ENCODE peak calls at places on chromosome 14, in nine cellular contexts. One of them, this sample, is unnamed.

GRCh38 chr14:93970589-93970966 is 5.8 kb downstream of the ASB2 start:
- DNase-seq in GM23248: peak
- DNase-seq in hepatocyte: no peak
- DNase-seq in amygdala: no peak
- DNase-seq in K562: no peak
- DNase-seq in stimulated activated CD8-positive, alpha-beta memory T cell treated with anti-CD3 and anti-CD28 coated beads, Interleukin-7, amount 100 ng/mL, for 1 hour: peak
- DNase-seq in NCI-H187: no peak
- DNase-seq in neuronal stem cell: no peak
- DNase-seq in T-helper 9 cell: peak
- DNase-seq in this sample: peak

GRCh38 chr14:95184413-95184790 is 27.1 kb upstream of the DICER1 start:
- DNase-seq in GM23248: no peak
- DNase-seq in hepatocyte: no peak
- DNase-seq in amygdala: no peak
- DNase-seq in K562: no peak
- DNase-seq in stimulated activated CD8-positive, alpha-beta memory T cell treated with anti-CD3 and anti-CD28 coated beads, Interleukin-7, amount 100 ng/mL, for 1 hour: no peak
- DNase-seq in NCI-H187: no peak
- DNase-seq in neuronal stem cell: no peak
- DNase-seq in T-helper 9 cell: no peak
- DNase-seq in this sample: no peak

GRCh38 chr14:71638523-71639196 is 293.6 kb upstream of the RGS6 start:
- DNase-seq in GM23248: no peak
- DNase-seq in hepatocyte: no peak
- DNase-seq in amygdala: no peak
- DNase-seq in K562: no peak
- DNase-seq in stimulated activated CD8-positive, alpha-beta memory T cell treated with anti-CD3 and anti-CD28 coated beads, Interleukin-7, amount 100 ng/mL, for 1 hour: no peak
- DNase-seq in NCI-H187: no peak
- DNase-seq in neuronal stem cell: no peak
- DNase-seq in T-helper 9 cell: no peak
- DNase-seq in this sample: no peak

GRCh38 chr14:101851716-101852395 is 90.3 kb downstream of the PPP2R5C start:
- DNase-seq in GM23248: no peak
- DNase-seq in hepatocyte: no peak
- DNase-seq in amygdala: no peak
- DNase-seq in K562: no peak
- DNase-seq in stimulated activated CD8-positive, alpha-beta memory T cell treated with anti-CD3 and anti-CD28 coated beads, Interleukin-7, amount 100 ng/mL, for 1 hour: no peak
- DNase-seq in NCI-H187: no peak
- DNase-seq in neuronal stem cell: no peak
- DNase-seq in T-helper 9 cell: no peak
- DNase-seq in this sample: no peak

GRCh38 chr14:68828728-68829127 is 35.9 kb upstream of the ZFP36L1 start:
- DNase-seq in GM23248: no peak
- DNase-seq in hepatocyte: no peak
- DNase-seq in amygdala: no peak
- DNase-seq in K562: no peak
- DNase-seq in stimulated activated CD8-positive, alpha-beta memory T cell treated with anti-CD3 and anti-CD28 coated beads, Interleukin-7, amount 100 ng/mL, for 1 hour: no peak
- DNase-seq in NCI-H187: no peak
- DNase-seq in neuronal stem cell: no peak
- DNase-seq in T-helper 9 cell: no peak
- DNase-seq in this sample: no peak

GRCh38 chr14:101584049-101584859 is 23.0 kb downstream of the DIO3 start:
- DNase-seq in GM23248: peak
- DNase-seq in hepatocyte: peak
- DNase-seq in amygdala: no peak
- DNase-seq in K562: peak
- DNase-seq in stimulated activated CD8-positive, alpha-beta memory T cell treated with anti-CD3 and anti-CD28 coated beads, Interleukin-7, amount 100 ng/mL, for 1 hour: no peak
- DNase-seq in NCI-H187: no peak
- DNase-seq in neuronal stem cell: no peak
- DNase-seq in T-helper 9 cell: no peak
- DNase-seq in this sample: no peak

GRCh38 chr14:105450864-105451720 is 23.5 kb upstream of the CRIP2 start:
- DNase-seq in GM23248: no peak
- DNase-seq in hepatocyte: no peak
- DNase-seq in amygdala: no peak
- DNase-seq in K562: no peak
- DNase-seq in stimulated activated CD8-positive, alpha-beta memory T cell treated with anti-CD3 and anti-CD28 coated beads, Interleukin-7, amount 100 ng/mL, for 1 hour: no peak
- DNase-seq in NCI-H187: no peak
- DNase-seq in neuronal stem cell: no peak
- DNase-seq in T-helper 9 cell: no peak
- DNase-seq in this sample: no peak

GRCh38 chr14:43204816-43205215 is 1302.3 kb downstream of the FSCB start:
- DNase-seq in GM23248: no peak
- DNase-seq in hepatocyte: no peak
- DNase-seq in amygdala: no peak
- DNase-seq in K562: no peak
- DNase-seq in stimulated activated CD8-positive, alpha-beta memory T cell treated with anti-CD3 and anti-CD28 coated beads, Interleukin-7, amount 100 ng/mL, for 1 hour: no peak
- DNase-seq in NCI-H187: no peak
- DNase-seq in neuronal stem cell: peak
- DNase-seq in T-helper 9 cell: no peak
- DNase-seq in this sample: no peak

GRCh38 chr14:71296184-71296583 is 388.9 kb downstream of the PCNX1 start:
- DNase-seq in GM23248: no peak
- DNase-seq in hepatocyte: no peak
- DNase-seq in amygdala: no peak
- DNase-seq in K562: no peak
- DNase-seq in stimulated activated CD8-positive, alpha-beta memory T cell treated with anti-CD3 and anti-CD28 coated beads, Interleukin-7, amount 100 ng/mL, for 1 hour: no peak
- DNase-seq in NCI-H187: no peak
- DNase-seq in neuronal stem cell: no peak
- DNase-seq in T-helper 9 cell: no peak
- DNase-seq in this sample: no peak

GRCh38 chr14:100025111-100025510 is 40.1 kb upstream of the EVL start:
- DNase-seq in GM23248: peak
- DNase-seq in hepatocyte: peak
- DNase-seq in amygdala: no peak
- DNase-seq in K562: peak
- DNase-seq in stimulated activated CD8-positive, alpha-beta memory T cell treated with anti-CD3 and anti-CD28 coated beads, Interleukin-7, amount 100 ng/mL, for 1 hour: no peak
- DNase-seq in NCI-H187: no peak
- DNase-seq in neuronal stem cell: no peak
- DNase-seq in T-helper 9 cell: no peak
- DNase-seq in this sample: no peak

GRCh38 chr14:25375639-25376038 is 325.7 kb upstream of the STXBP6 start:
- DNase-seq in GM23248: no peak
- DNase-seq in hepatocyte: no peak
- DNase-seq in amygdala: no peak
- DNase-seq in K562: no peak
- DNase-seq in stimulated activated CD8-positive, alpha-beta memory T cell treated with anti-CD3 and anti-CD28 coated beads, Interleukin-7, amount 100 ng/mL, for 1 hour: no peak
- DNase-seq in NCI-H187: no peak
- DNase-seq in neuronal stem cell: no peak
- DNase-seq in T-helper 9 cell: no peak
- DNase-seq in this sample: no peak

GRCh38 chr14:32417956-32418552 is 89.0 kb downstream of the AKAP6 start:
- DNase-seq in GM23248: peak
- DNase-seq in hepatocyte: peak
- DNase-seq in amygdala: no peak
- DNase-seq in K562: no peak
- DNase-seq in stimulated activated CD8-positive, alpha-beta memory T cell treated with anti-CD3 and anti-CD28 coated beads, Interleukin-7, amount 100 ng/mL, for 1 hour: no peak
- DNase-seq in NCI-H187: no peak
- DNase-seq in neuronal stem cell: no peak
- DNase-seq in T-helper 9 cell: no peak
- DNase-seq in this sample: peak

GRCh38 chr14:74478996-74479635 is 14.0 kb downstream of the NPC2 start:
- DNase-seq in GM23248: peak
- DNase-seq in hepatocyte: peak
- DNase-seq in amygdala: no peak
- DNase-seq in K562: no peak
- DNase-seq in stimulated activated CD8-positive, alpha-beta memory T cell treated with anti-CD3 and anti-CD28 coated beads, Interleukin-7, amount 100 ng/mL, for 1 hour: no peak
- DNase-seq in NCI-H187: no peak
- DNase-seq in neuronal stem cell: peak
- DNase-seq in T-helper 9 cell: no peak
- DNase-seq in this sample: no peak

GRCh38 chr14:103626150-103626850 is 2.7 kb upstream of the KLC1 start:
- DNase-seq in GM23248: peak
- DNase-seq in hepatocyte: no peak
- DNase-seq in amygdala: no peak
- DNase-seq in K562: no peak
- DNase-seq in stimulated activated CD8-positive, alpha-beta memory T cell treated with anti-CD3 and anti-CD28 coated beads, Interleukin-7, amount 100 ng/mL, for 1 hour: no peak
- DNase-seq in NCI-H187: peak
- DNase-seq in neuronal stem cell: no peak
- DNase-seq in T-helper 9 cell: no peak
- DNase-seq in this sample: no peak

GRCh38 chr14:103724116-103724515 is 8.5 kb downstream of the ZFYVE21 start:
- DNase-seq in GM23248: peak
- DNase-seq in hepatocyte: no peak
- DNase-seq in amygdala: no peak
- DNase-seq in K562: peak
- DNase-seq in stimulated activated CD8-positive, alpha-beta memory T cell treated with anti-CD3 and anti-CD28 coated beads, Interleukin-7, amount 100 ng/mL, for 1 hour: no peak
- DNase-seq in NCI-H187: no peak
- DNase-seq in neuronal stem cell: no peak
- DNase-seq in T-helper 9 cell: no peak
- DNase-seq in this sample: no peak

GRCh38 chr14:96104469-96105057 is 65.4 kb downstream of the C14orf132 start:
- DNase-seq in GM23248: peak
- DNase-seq in hepatocyte: peak
- DNase-seq in amygdala: no peak
- DNase-seq in K562: no peak
- DNase-seq in stimulated activated CD8-positive, alpha-beta memory T cell treated with anti-CD3 and anti-CD28 coated beads, Interleukin-7, amount 100 ng/mL, for 1 hour: no peak
- DNase-seq in NCI-H187: no peak
- DNase-seq in neuronal stem cell: no peak
- DNase-seq in T-helper 9 cell: no peak
- DNase-seq in this sample: no peak

GRCh38 chr14:73744175-73744867 is 30.1 kb upstream of the PNMA1 start:
- DNase-seq in GM23248: no peak
- DNase-seq in hepatocyte: peak
- DNase-seq in amygdala: no peak
- DNase-seq in K562: no peak
- DNase-seq in stimulated activated CD8-positive, alpha-beta memory T cell treated with anti-CD3 and anti-CD28 coated beads, Interleukin-7, amount 100 ng/mL, for 1 hour: no peak
- DNase-seq in NCI-H187: no peak
- DNase-seq in neuronal stem cell: no peak
- DNase-seq in T-helper 9 cell: no peak
- DNase-seq in this sample: no peak

GRCh38 chr14:92625213-92625612 is 111.6 kb downstream of the RIN3 start:
- DNase-seq in GM23248: peak
- DNase-seq in hepatocyte: no peak
- DNase-seq in amygdala: no peak
- DNase-seq in K562: no peak
- DNase-seq in stimulated activated CD8-positive, alpha-beta memory T cell treated with anti-CD3 and anti-CD28 coated beads, Interleukin-7, amount 100 ng/mL, for 1 hour: no peak
- DNase-seq in NCI-H187: no peak
- DNase-seq in neuronal stem cell: no peak
- DNase-seq in T-helper 9 cell: no peak
- DNase-seq in this sample: no peak

GRCh38 chr14:104238424-104239184 is 100.2 kb downstream of the KIF26A start:
- DNase-seq in GM23248: no peak
- DNase-seq in hepatocyte: no peak
- DNase-seq in amygdala: no peak
- DNase-seq in K562: no peak
- DNase-seq in stimulated activated CD8-positive, alpha-beta memory T cell treated with anti-CD3 and anti-CD28 coated beads, Interleukin-7, amount 100 ng/mL, for 1 hour: no peak
- DNase-seq in NCI-H187: no peak
- DNase-seq in neuronal stem cell: no peak
- DNase-seq in T-helper 9 cell: no peak
- DNase-seq in this sample: no peak

GRCh38 chr14:73796881-73797539 is 54.6 kb upstream of the PTGR2 start:
- DNase-seq in GM23248: peak
- DNase-seq in hepatocyte: no peak
- DNase-seq in amygdala: no peak
- DNase-seq in K562: no peak
- DNase-seq in stimulated activated CD8-positive, alpha-beta memory T cell treated with anti-CD3 and anti-CD28 coated beads, Interleukin-7, amount 100 ng/mL, for 1 hour: no peak
- DNase-seq in NCI-H187: no peak
- DNase-seq in neuronal stem cell: no peak
- DNase-seq in T-helper 9 cell: no peak
- DNase-seq in this sample: no peak

GRCh38 chr14:93891756-93892504 is 35.2 kb upstream of the FAM181A start:
- DNase-seq in GM23248: no peak
- DNase-seq in hepatocyte: no peak
- DNase-seq in amygdala: no peak
- DNase-seq in K562: no peak
- DNase-seq in stimulated activated CD8-positive, alpha-beta memory T cell treated with anti-CD3 and anti-CD28 coated beads, Interleukin-7, amount 100 ng/mL, for 1 hour: no peak
- DNase-seq in NCI-H187: no peak
- DNase-seq in neuronal stem cell: no peak
- DNase-seq in T-helper 9 cell: no peak
- DNase-seq in this sample: peak

GRCh38 chr14:96225745-96226151 is 21.1 kb downstream of the BDKRB2 start:
- DNase-seq in GM23248: peak
- DNase-seq in hepatocyte: peak
- DNase-seq in amygdala: no peak
- DNase-seq in K562: no peak
- DNase-seq in stimulated activated CD8-positive, alpha-beta memory T cell treated with anti-CD3 and anti-CD28 coated beads, Interleukin-7, amount 100 ng/mL, for 1 hour: no peak
- DNase-seq in NCI-H187: no peak
- DNase-seq in neuronal stem cell: no peak
- DNase-seq in T-helper 9 cell: no peak
- DNase-seq in this sample: no peak

GRCh38 chr14:38282941-38283340 is 27.0 kb upstream of the CLEC14A start:
- DNase-seq in GM23248: no peak
- DNase-seq in hepatocyte: no peak
- DNase-seq in amygdala: no peak
- DNase-seq in K562: no peak
- DNase-seq in stimulated activated CD8-positive, alpha-beta memory T cell treated with anti-CD3 and anti-CD28 coated beads, Interleukin-7, amount 100 ng/mL, for 1 hour: no peak
- DNase-seq in NCI-H187: no peak
- DNase-seq in neuronal stem cell: no peak
- DNase-seq in T-helper 9 cell: no peak
- DNase-seq in this sample: no peak

GRCh38 chr14:52063107-52063506 is 5.8 kb downstream of the NID2 start:
- DNase-seq in GM23248: peak
- DNase-seq in hepatocyte: peak
- DNase-seq in amygdala: no peak
- DNase-seq in K562: no peak
- DNase-seq in stimulated activated CD8-positive, alpha-beta memory T cell treated with anti-CD3 and anti-CD28 coated beads, Interleukin-7, amount 100 ng/mL, for 1 hour: no peak
- DNase-seq in NCI-H187: no peak
- DNase-seq in neuronal stem cell: no peak
- DNase-seq in T-helper 9 cell: no peak
- DNase-seq in this sample: no peak

GRCh38 chr14:89681086-89682018 is 264.3 kb upstream of the FOXN3 start:
- DNase-seq in GM23248: no peak
- DNase-seq in hepatocyte: no peak
- DNase-seq in amygdala: no peak
- DNase-seq in K562: no peak
- DNase-seq in stimulated activated CD8-positive, alpha-beta memory T cell treated with anti-CD3 and anti-CD28 coated beads, Interleukin-7, amount 100 ng/mL, for 1 hour: no peak
- DNase-seq in NCI-H187: no peak
- DNase-seq in neuronal stem cell: no peak
- DNase-seq in T-helper 9 cell: no peak
- DNase-seq in this sample: no peak

GRCh38 chr14:26595922-26596721 is 1.7 kb downstream of the NOVA1 start:
- DNase-seq in GM23248: peak
- DNase-seq in hepatocyte: peak
- DNase-seq in amygdala: no peak
- DNase-seq in K562: no peak
- DNase-seq in stimulated activated CD8-positive, alpha-beta memory T cell treated with anti-CD3 and anti-CD28 coated beads, Interleukin-7, amount 100 ng/mL, for 1 hour: no peak
- DNase-seq in NCI-H187: no peak
- DNase-seq in neuronal stem cell: no peak
- DNase-seq in T-helper 9 cell: no peak
- DNase-seq in this sample: peak

GRCh38 chr14:24241829-24242443 is 487 bp downstream of the TINF2 start:
- DNase-seq in GM23248: peak
- DNase-seq in hepatocyte: peak
- DNase-seq in amygdala: no peak
- DNase-seq in K562: peak
- DNase-seq in stimulated activated CD8-positive, alpha-beta memory T cell treated with anti-CD3 and anti-CD28 coated beads, Interleukin-7, amount 100 ng/mL, for 1 hour: peak
- DNase-seq in NCI-H187: peak
- DNase-seq in neuronal stem cell: no peak
- DNase-seq in T-helper 9 cell: peak
- DNase-seq in this sample: peak

GRCh38 chr14:90193925-90194324 is 62.4 kb upstream of the PSMC1 start:
- DNase-seq in GM23248: no peak
- DNase-seq in hepatocyte: no peak
- DNase-seq in amygdala: no peak
- DNase-seq in K562: no peak
- DNase-seq in stimulated activated CD8-positive, alpha-beta memory T cell treated with anti-CD3 and anti-CD28 coated beads, Interleukin-7, amount 100 ng/mL, for 1 hour: no peak
- DNase-seq in NCI-H187: no peak
- DNase-seq in neuronal stem cell: no peak
- DNase-seq in T-helper 9 cell: no peak
- DNase-seq in this sample: no peak

GRCh38 chr14:54901380-54902142 is 1.1 kb downstream of the GCH1 start:
- DNase-seq in GM23248: peak
- DNase-seq in hepatocyte: peak
- DNase-seq in amygdala: no peak
- DNase-seq in K562: no peak
- DNase-seq in stimulated activated CD8-positive, alpha-beta memory T cell treated with anti-CD3 and anti-CD28 coated beads, Interleukin-7, amount 100 ng/mL, for 1 hour: no peak
- DNase-seq in NCI-H187: no peak
- DNase-seq in neuronal stem cell: no peak
- DNase-seq in T-helper 9 cell: peak
- DNase-seq in this sample: no peak

GRCh38 chr14:61607570-61608244 is 87.6 kb upstream of the HIF1A start:
- DNase-seq in GM23248: no peak
- DNase-seq in hepatocyte: no peak
- DNase-seq in amygdala: no peak
- DNase-seq in K562: no peak
- DNase-seq in stimulated activated CD8-positive, alpha-beta memory T cell treated with anti-CD3 and anti-CD28 coated beads, Interleukin-7, amount 100 ng/mL, for 1 hour: no peak
- DNase-seq in NCI-H187: peak
- DNase-seq in neuronal stem cell: no peak
- DNase-seq in T-helper 9 cell: no peak
- DNase-seq in this sample: peak

GRCh38 chr14:60091550-60092511 is at the start of gene PCNX4:
- DNase-seq in GM23248: peak
- DNase-seq in hepatocyte: peak
- DNase-seq in amygdala: peak
- DNase-seq in K562: peak
- DNase-seq in stimulated activated CD8-positive, alpha-beta memory T cell treated with anti-CD3 and anti-CD28 coated beads, Interleukin-7, amount 100 ng/mL, for 1 hour: peak
- DNase-seq in NCI-H187: peak
- DNase-seq in neuronal stem cell: peak
- DNase-seq in T-helper 9 cell: peak
- DNase-seq in this sample: peak

This sample was measured in NCI-H345.